ENCODE peak calls at places on chromosome 17, in eight cellular contexts. L is tibial nerve, E is gastrocnemius medialis, R is lower lobe of right lung, K is AG04450, C is cardiac muscle cell, G is endothelial cell of umbilical vein, W is left lung. Z is an unnamed sample.

GRCh38 chr17:44912763-44913544 is 2.3 kb downstream of the GFAP start:
- DNase-seq in C (no peak), K (no peak), W (peak), R (peak), L (no peak), G (no peak), E (no peak), Z (no peak)

GRCh38 chr17:38584350-38584925 is 21.3 kb downstream of the SRCIN1 start:
- DNase-seq in G (peak), K (no peak), C (peak), R (peak), W (peak), E (peak), L (peak), Z (peak)

GRCh38 chr17:68497885-68498319 is 14.3 kb upstream of the PRKAR1A start:
- DNase-seq in G (no peak), L (no peak), C (no peak), W (no peak), E (no peak), K (no peak), R (peak), Z (no peak)

GRCh38 chr17:65183736-65184135 is 46.6 kb downstream of the RGS9 start:
- DNase-seq in E (no peak), C (peak), R (no peak), G (peak), L (no peak), K (no peak), W (no peak), Z (no peak)

GRCh38 chr17:75340636-75341035 is 51.4 kb upstream of the SLC25A19 start:
- DNase-seq in W (no peak), G (no peak), E (no peak), R (no peak), K (no peak), C (no peak), L (no peak), Z (no peak)

GRCh38 chr17:63775420-63775819 is 1.4 kb downstream of the DDX42 start:
- DNase-seq in W (no peak), C (no peak), E (no peak), R (no peak), G (peak), K (no peak), L (no peak), Z (no peak)

GRCh38 chr17:27630607-27631408 is at the start of gene LGALS9:
- DNase-seq in G (peak), K (no peak), C (peak), E (peak), W (no peak), R (no peak), L (no peak), Z (no peak)

GRCh38 chr17:46782250-46782953 is 36.1 kb downstream of the WNT3 start:
- DNase-seq in L (no peak), C (peak), G (peak), E (no peak), R (peak), K (no peak), W (no peak), Z (no peak)

GRCh38 chr17:78159575-78160158 is 8.7 kb upstream of the SYNGR2 start:
- DNase-seq in E (no peak), L (no peak), W (no peak), K (peak), R (no peak), G (no peak), C (peak), Z (no peak)

DNA sequence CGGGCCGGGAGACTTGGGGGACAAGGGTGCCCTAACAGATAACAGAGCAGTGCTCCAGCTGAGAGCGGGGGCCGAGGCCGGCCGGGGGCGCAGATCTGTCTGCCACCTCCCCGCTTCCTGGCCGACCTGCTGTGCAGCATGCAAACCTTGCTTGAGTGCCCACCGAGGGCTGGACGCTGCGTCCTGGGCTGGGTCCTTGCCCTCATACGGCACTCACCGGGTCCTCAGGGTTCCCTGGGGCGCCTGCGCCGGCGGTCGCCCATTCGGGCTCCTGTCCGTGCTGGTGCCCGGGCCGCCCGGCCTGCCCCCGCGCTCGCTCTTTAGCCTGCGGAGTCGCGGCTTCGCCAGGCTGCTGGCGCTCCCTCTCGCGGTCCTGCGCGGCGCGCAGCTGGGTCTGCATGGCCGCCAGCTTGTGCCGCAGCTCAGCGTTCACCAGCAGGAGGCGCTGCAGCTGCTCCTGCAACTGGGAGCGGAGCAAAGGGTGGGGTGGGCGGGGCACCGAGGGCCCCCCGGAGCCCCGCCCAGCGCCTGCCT is 1.0 kb downstream of the RILP start:
- DNase-seq in E (peak), R (peak), W (peak), L (peak), K (peak), G (peak), C (peak), Z (peak)
- H3K27ac ChIP-seq in E (peak), R (peak), W (peak), L (peak), K (peak), G (peak), C (peak), Z (peak)

DNA sequence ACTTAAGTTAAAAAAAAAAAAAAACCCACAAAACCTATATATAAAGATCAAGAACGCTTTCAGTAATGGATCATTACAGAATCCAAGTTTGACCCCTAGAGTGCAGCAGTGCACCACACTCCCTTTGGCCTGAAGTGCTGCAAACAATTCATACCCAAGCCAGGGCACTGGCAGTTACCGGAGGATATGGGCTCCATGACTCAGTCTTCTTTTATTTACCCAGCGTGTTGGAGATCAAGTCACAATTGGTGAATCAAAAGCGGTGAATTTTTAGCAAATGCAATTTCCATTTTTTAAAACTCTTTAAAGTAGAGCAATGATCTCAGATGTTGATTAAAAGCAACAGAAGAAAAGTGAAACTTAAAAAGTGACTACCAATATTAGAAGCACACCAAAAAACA is 46.5 kb downstream of the ZNF652 start:
- DNase-seq in E (peak), G (peak), R (peak), W (no peak), K (peak), L (peak), C (peak), Z (peak)
- TF ChIP-seq CTCF in E (peak), G (peak), R (peak), W (peak), K (peak), L (peak), C (peak), Z (peak)

GRCh38 chr17:29036584-29036983 is 6.4 kb upstream of the PIPOX start:
- DNase-seq in E (no peak), K (no peak), R (no peak), W (no peak), G (no peak), L (no peak), C (no peak), Z (no peak)

GRCh38 chr17:29032067-29032551 is 10.8 kb upstream of the PIPOX start:
- DNase-seq in R (no peak), C (peak), E (no peak), L (no peak), K (no peak), W (no peak), G (no peak), Z (no peak)

GRCh38 chr17:29034510-29034909 is 8.4 kb upstream of the PIPOX start:
- DNase-seq in K (no peak), C (no peak), G (no peak), W (no peak), E (no peak), L (no peak), R (no peak), Z (no peak)

GRCh38 chr17:29037739-29038465 is 5.0 kb upstream of the PIPOX start:
- DNase-seq in L (no peak), E (no peak), R (no peak), K (no peak), W (no peak), G (no peak), C (no peak), Z (no peak)

DNA sequence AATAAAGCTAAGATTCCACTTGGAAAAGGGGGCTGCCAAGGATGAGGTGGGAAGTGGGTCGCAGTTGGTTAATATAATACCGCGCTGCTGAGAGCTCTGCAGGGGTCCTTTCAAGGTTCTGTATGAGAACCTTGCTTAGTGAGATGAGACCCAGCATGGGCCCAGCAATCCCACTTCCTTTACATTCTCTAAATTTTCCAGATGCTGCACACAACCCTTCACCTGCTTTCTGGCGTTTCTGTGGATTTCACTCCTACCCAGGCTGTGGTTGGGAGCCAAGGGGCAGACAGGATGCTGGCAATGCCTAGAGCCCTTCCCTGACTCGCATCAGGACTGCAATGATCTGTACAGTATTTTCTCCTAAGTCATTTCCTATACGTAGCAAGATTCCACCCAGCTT is 10.1 kb upstream of the PIPOX start:
- DNase-seq in W (no peak), L (no peak), K (no peak), G (no peak), R (no peak), C (peak), E (no peak), Z (no peak)
- H3K4me3 ChIP-seq in W (no peak), L (no peak), K (no peak), G (no peak), R (no peak), C (no peak), E (no peak), Z (no peak)

DNA sequence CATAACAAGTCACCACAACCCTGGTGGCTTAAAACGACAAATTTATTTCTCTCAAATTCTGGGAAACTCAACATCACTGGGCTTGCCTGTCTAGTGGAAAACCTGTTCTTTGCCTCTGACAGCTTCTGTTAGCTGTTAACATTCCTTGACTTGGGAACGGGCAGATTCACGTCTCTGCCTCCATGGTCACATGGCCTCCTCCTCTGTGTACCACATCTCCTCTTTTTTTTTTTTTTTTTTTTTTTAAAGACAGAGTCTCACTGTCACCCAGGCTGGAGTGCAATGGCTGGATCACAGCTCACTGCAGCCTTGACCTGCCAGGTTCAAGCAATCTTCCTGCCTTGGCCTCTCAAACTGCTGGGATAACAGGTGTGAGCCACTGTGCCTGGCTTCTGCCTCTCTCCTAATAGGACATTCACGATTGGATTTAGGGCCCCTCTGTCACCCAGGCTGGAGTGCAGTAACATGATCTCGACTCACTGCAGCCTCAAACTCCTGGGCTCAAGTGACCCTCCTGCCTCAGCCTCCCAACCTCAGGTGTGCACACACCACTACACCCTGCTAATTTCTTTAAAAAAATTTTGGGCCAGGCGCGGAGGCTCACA is 11.7 kb upstream of the LLGL1 start:
- DNase-seq in C (no peak), G (no peak), W (no peak), L (no peak), E (no peak), K (no peak), R (no peak), Z (no peak)
- H3K27ac ChIP-seq in C (peak), G (no peak), W (no peak), L (no peak), E (no peak), K (no peak), R (no peak), Z (no peak)

DNA sequence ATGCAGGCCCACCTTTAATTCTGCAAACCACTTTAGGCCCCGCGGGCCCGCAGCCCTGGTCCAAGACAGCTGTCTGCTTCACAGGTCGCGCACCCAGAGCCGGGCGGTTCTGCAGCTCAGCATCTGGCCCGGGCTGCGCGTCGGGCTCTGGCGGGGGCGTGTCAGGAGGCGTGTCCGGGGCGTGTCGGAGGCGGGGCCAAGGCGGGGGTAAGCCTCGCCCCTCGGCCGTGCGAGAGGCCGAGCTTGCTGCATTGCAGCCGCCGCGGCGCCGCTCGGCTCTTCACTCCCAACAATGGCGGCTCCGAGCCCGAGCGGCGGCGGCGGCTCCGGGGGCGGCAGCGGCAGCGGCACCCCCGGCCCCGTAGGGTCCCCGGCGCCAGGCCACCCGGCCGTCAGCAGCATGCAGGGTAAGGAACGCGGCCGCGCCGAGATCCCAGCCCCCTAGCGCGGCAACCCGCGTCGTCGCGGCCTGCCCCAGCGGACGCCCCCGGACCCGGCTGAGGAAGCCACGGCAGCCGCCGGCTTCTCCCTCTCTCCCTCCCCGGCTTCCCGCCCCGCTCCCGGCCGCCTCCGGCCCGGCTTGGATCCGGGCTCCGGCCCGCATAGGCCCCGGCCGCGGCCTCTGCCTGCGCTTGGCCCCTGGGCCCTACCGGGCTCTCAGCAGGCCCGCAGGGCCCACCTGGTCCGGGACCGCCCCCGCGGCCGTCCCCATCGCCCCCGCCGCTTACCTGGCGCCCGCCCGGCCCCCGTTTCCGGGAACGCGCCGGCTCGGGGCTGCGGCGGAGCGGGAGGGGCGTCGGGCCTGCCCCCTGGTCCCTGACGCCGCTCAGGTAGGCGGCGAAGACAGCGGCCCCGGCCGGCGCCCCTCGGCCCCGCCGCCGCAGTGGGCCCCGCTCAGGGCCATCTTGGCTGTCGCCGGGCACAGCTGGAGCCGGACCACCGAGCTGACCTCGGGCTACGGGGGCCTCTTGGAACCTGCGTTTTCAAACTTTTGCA is at the start of gene MAP2K4:
- DNase-seq in R (peak), L (peak), K (peak), W (peak), E (peak), G (peak), C (peak), Z (peak)
- TF ChIP-seq CTCF in R (no peak), L (peak), K (no peak), W (no peak), E (peak), G (no peak), C (no peak), Z (no peak)

GRCh38 chr17:42136654-42137051 is 14.0 kb downstream of the HSPB9 start:
- DNase-seq in K (no peak), L (no peak), W (no peak), G (no peak), E (no peak), R (no peak), C (no peak), Z (no peak)
- H3K4me3 ChIP-seq in K (no peak), L (no peak), W (peak), G (no peak), E (peak), R (peak), C (no peak), Z (no peak)

GRCh38 chr17:40017422-40018080 is 2.3 kb downstream of the CSF3 start:
- DNase-seq in C (peak), G (no peak), W (peak), E (peak), K (no peak), L (no peak), R (no peak), Z (peak)

GRCh38 chr17:40014375-40014980 is 762 bp upstream of the CSF3 start:
- DNase-seq in G (peak), L (no peak), C (peak), E (no peak), K (no peak), R (no peak), W (peak), Z (peak)

GRCh38 chr17:40015998-40016691 is 905 bp downstream of the CSF3 start:
- DNase-seq in E (no peak), R (no peak), W (peak), L (no peak), C (no peak), K (no peak), G (no peak), Z (peak)

GRCh38 chr17:40016692-40017000 is 1.4 kb downstream of the CSF3 start:
- DNase-seq in C (no peak), L (no peak), E (no peak), G (no peak), R (no peak), W (peak), K (no peak), Z (no peak)

DNA sequence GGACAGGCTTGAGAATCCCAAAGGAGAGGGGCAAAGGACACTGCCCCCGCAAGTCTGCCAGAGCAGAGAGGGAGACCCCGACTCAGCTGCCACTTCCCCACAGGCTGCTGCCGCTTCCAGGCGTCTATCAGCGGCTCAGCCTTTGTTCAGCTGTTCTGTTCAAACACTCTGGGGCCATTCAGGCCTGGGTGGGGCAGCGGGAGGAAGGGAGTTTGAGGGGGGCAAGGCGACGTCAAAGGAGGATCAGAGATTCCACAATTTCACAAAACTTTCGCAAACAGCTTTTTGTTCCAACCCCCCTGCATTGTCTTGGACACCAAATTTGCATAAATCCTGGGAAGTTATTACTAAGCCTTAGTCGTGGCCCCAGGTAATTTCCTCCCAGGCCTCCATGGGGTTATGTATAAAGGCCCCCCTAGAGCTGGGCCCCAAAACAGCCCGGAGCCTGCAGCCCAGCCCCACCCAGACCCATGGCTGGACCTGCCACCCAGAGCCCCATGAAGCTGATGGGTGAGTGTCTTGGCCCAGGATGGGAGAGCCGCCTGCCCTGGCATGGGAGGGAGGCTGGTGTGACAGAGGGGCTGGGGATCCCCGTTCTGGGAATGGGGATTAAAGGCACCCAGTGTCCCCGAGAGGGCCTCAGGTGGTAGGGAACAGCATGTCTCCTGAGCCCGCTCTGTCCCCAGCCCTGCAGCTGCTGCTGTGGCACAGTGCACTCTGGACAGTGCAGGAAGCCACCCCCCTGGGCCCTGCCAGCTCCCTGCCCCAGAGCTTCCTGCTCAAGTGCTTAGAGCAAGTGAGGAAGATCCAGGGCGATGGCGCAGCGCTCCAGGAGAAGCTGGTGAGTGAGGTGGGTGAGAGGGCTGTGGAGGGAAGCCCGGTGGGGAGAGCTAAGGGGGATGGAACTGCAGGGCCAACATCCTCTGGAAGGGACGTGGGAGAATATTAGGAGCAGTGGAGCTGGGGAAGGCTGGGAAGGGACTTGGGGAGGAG is at the start of gene CSF3:
- DNase-seq in C (peak), G (peak), R (no peak), K (no peak), L (no peak), W (peak), E (peak), Z (peak)
- H3K27ac ChIP-seq in C (no peak), G (peak), R (peak), K (peak), L (peak), W (peak), E (peak), Z (peak)

Z was measured in psoas muscle.